ENCODE peak calls at places on chromosome X, in nine cellular contexts. One of them, this sample, is unnamed.

GRCh38 chrX:12843668-12844279 is 23.1 kb upstream of the TLR7 start:
- DNase-seq in NCI-H1105: no peak
- DNase-seq in psoas muscle: no peak
- DNase-seq in KBM-7: no peak
- DNase-seq in AG10803: no peak
- DNase-seq in stimulated activated CD4-positive, alpha-beta T cell treated with anti-CD3 and anti-CD28 coated beads, Interleukin-4, amount 100 ng/mL, for 4 hours: no peak
- DNase-seq in neural crest cell: no peak
- DNase-seq in colonic mucosa: no peak
- DNase-seq in activated CD4-positive, alpha-beta memory T cell treated with anti-CD3 and anti-CD28 coated beads, Interleukin-2, amount 10 ng/mL, durations not matched to agents 7 days and 5 days: no peak
- DNase-seq in this sample: no peak

GRCh38 chrX:154719132-154719675 is 31.7 kb downstream of the GAB3 start:
- DNase-seq in NCI-H1105: no peak
- DNase-seq in psoas muscle: no peak
- DNase-seq in KBM-7: peak
- DNase-seq in AG10803: peak
- DNase-seq in stimulated activated CD4-positive, alpha-beta T cell treated with anti-CD3 and anti-CD28 coated beads, Interleukin-4, amount 100 ng/mL, for 4 hours: no peak
- DNase-seq in neural crest cell: no peak
- DNase-seq in colonic mucosa: no peak
- DNase-seq in activated CD4-positive, alpha-beta memory T cell treated with anti-CD3 and anti-CD28 coated beads, Interleukin-2, amount 10 ng/mL, durations not matched to agents 7 days and 5 days: peak
- DNase-seq in this sample: no peak

GRCh38 chrX:12949205-12949926 is 25.5 kb upstream of the TMSB4X start:
- DNase-seq in NCI-H1105: no peak
- DNase-seq in psoas muscle: no peak
- DNase-seq in KBM-7: no peak
- DNase-seq in AG10803: peak
- DNase-seq in stimulated activated CD4-positive, alpha-beta T cell treated with anti-CD3 and anti-CD28 coated beads, Interleukin-4, amount 100 ng/mL, for 4 hours: no peak
- DNase-seq in neural crest cell: no peak
- DNase-seq in colonic mucosa: no peak
- DNase-seq in activated CD4-positive, alpha-beta memory T cell treated with anti-CD3 and anti-CD28 coated beads, Interleukin-2, amount 10 ng/mL, durations not matched to agents 7 days and 5 days: no peak
- DNase-seq in this sample: no peak

GRCh38 chrX:1914606-1915365 is 299.9 kb downstream of the ASMT start:
- DNase-seq in NCI-H1105: no peak
- DNase-seq in psoas muscle: no peak
- DNase-seq in KBM-7: peak
- DNase-seq in AG10803: no peak
- DNase-seq in stimulated activated CD4-positive, alpha-beta T cell treated with anti-CD3 and anti-CD28 coated beads, Interleukin-4, amount 100 ng/mL, for 4 hours: no peak
- DNase-seq in neural crest cell: no peak
- DNase-seq in colonic mucosa: no peak
- DNase-seq in activated CD4-positive, alpha-beta memory T cell treated with anti-CD3 and anti-CD28 coated beads, Interleukin-2, amount 10 ng/mL, durations not matched to agents 7 days and 5 days: no peak
- DNase-seq in this sample: no peak

GRCh38 chrX:96906741-96907140 is 23.0 kb downstream of the RPA4 start:
- DNase-seq in NCI-H1105: no peak
- DNase-seq in psoas muscle: no peak
- DNase-seq in KBM-7: no peak
- DNase-seq in AG10803: no peak
- DNase-seq in stimulated activated CD4-positive, alpha-beta T cell treated with anti-CD3 and anti-CD28 coated beads, Interleukin-4, amount 100 ng/mL, for 4 hours: no peak
- DNase-seq in neural crest cell: no peak
- DNase-seq in colonic mucosa: no peak
- DNase-seq in activated CD4-positive, alpha-beta memory T cell treated with anti-CD3 and anti-CD28 coated beads, Interleukin-2, amount 10 ng/mL, durations not matched to agents 7 days and 5 days: no peak
- DNase-seq in this sample: no peak

GRCh38 chrX:24019448-24019847 is 7.5 kb downstream of the KLHL15 start:
- DNase-seq in NCI-H1105: no peak
- DNase-seq in psoas muscle: no peak
- DNase-seq in KBM-7: peak
- DNase-seq in AG10803: no peak
- DNase-seq in stimulated activated CD4-positive, alpha-beta T cell treated with anti-CD3 and anti-CD28 coated beads, Interleukin-4, amount 100 ng/mL, for 4 hours: no peak
- DNase-seq in neural crest cell: no peak
- DNase-seq in colonic mucosa: no peak
- DNase-seq in activated CD4-positive, alpha-beta memory T cell treated with anti-CD3 and anti-CD28 coated beads, Interleukin-2, amount 10 ng/mL, durations not matched to agents 7 days and 5 days: peak
- DNase-seq in this sample: no peak

GRCh38 chrX:69027181-69028005 is 137.9 kb downstream of the PJA1 start:
- DNase-seq in NCI-H1105: no peak
- DNase-seq in psoas muscle: no peak
- DNase-seq in KBM-7: no peak
- DNase-seq in AG10803: no peak
- DNase-seq in stimulated activated CD4-positive, alpha-beta T cell treated with anti-CD3 and anti-CD28 coated beads, Interleukin-4, amount 100 ng/mL, for 4 hours: no peak
- DNase-seq in neural crest cell: no peak
- DNase-seq in colonic mucosa: no peak
- DNase-seq in activated CD4-positive, alpha-beta memory T cell treated with anti-CD3 and anti-CD28 coated beads, Interleukin-2, amount 10 ng/mL, durations not matched to agents 7 days and 5 days: no peak
- DNase-seq in this sample: no peak

GRCh38 chrX:20218809-20219505 is 47.8 kb downstream of the RPS6KA3 start:
- DNase-seq in NCI-H1105: no peak
- DNase-seq in psoas muscle: no peak
- DNase-seq in KBM-7: peak
- DNase-seq in AG10803: no peak
- DNase-seq in stimulated activated CD4-positive, alpha-beta T cell treated with anti-CD3 and anti-CD28 coated beads, Interleukin-4, amount 100 ng/mL, for 4 hours: no peak
- DNase-seq in neural crest cell: no peak
- DNase-seq in colonic mucosa: peak
- DNase-seq in activated CD4-positive, alpha-beta memory T cell treated with anti-CD3 and anti-CD28 coated beads, Interleukin-2, amount 10 ng/mL, durations not matched to agents 7 days and 5 days: no peak
- DNase-seq in this sample: no peak

GRCh38 chrX:124217289-124218251 is 114.9 kb upstream of the TEX13D start:
- DNase-seq in NCI-H1105: no peak
- DNase-seq in psoas muscle: no peak
- DNase-seq in KBM-7: peak
- DNase-seq in AG10803: peak
- DNase-seq in stimulated activated CD4-positive, alpha-beta T cell treated with anti-CD3 and anti-CD28 coated beads, Interleukin-4, amount 100 ng/mL, for 4 hours: peak
- DNase-seq in neural crest cell: peak
- DNase-seq in colonic mucosa: no peak
- DNase-seq in activated CD4-positive, alpha-beta memory T cell treated with anti-CD3 and anti-CD28 coated beads, Interleukin-2, amount 10 ng/mL, durations not matched to agents 7 days and 5 days: peak
- DNase-seq in this sample: peak

GRCh38 chrX:78029663-78030062 is 60.2 kb upstream of the PGAM4 start:
- DNase-seq in NCI-H1105: no peak
- DNase-seq in psoas muscle: no peak
- DNase-seq in KBM-7: peak
- DNase-seq in AG10803: peak
- DNase-seq in stimulated activated CD4-positive, alpha-beta T cell treated with anti-CD3 and anti-CD28 coated beads, Interleukin-4, amount 100 ng/mL, for 4 hours: no peak
- DNase-seq in neural crest cell: peak
- DNase-seq in colonic mucosa: peak
- DNase-seq in activated CD4-positive, alpha-beta memory T cell treated with anti-CD3 and anti-CD28 coated beads, Interleukin-2, amount 10 ng/mL, durations not matched to agents 7 days and 5 days: peak
- DNase-seq in this sample: no peak